ENCODE peak calls at places on chromosomes 16 and 17, in ten cellular contexts. L, J, D, M, K, C, Z, O, X and I are unnamed samples.

GRCh38 chr16:24776486-24777220 is 47.2 kb downstream of the TNRC6A start:
- DNase-seq in L (no peak), J (no peak), D (peak), M (peak), K (peak), C (no peak), Z (no peak), O (no peak), X (no peak), I (no peak)

GRCh38 chr16:81035975-81036750 is 521 bp downstream of the ATMIN start:
- DNase-seq in L (no peak), J (no peak), D (peak), M (no peak), K (peak), C (no peak), Z (no peak), O (peak), X (no peak), I (no peak)

GRCh38 chr16:83068686-83069085 is 441.9 kb downstream of the CDH13 start:
- DNase-seq in L (no peak), J (no peak), D (no peak), M (no peak), K (no peak), C (no peak), Z (no peak), O (no peak), X (no peak), I (no peak)

GRCh38 chr17:29376667-29377268 is 13.4 kb upstream of the TAOK1 start:
- DNase-seq in L (no peak), J (no peak), D (peak), M (no peak), K (no peak), C (no peak), Z (no peak), O (peak), X (no peak), I (no peak)

GRCh38 chr17:75635610-75636202 is 2.5 kb downstream of the SMIM5 start:
- DNase-seq in L (no peak), J (no peak), D (no peak), M (peak), K (peak), C (peak), Z (no peak), O (no peak), X (no peak), I (no peak)

GRCh38 chr17:30950669-30951399 is 20.0 kb upstream of the RNF135 start:
- DNase-seq in L (no peak), J (peak), D (peak), M (peak), K (peak), C (no peak), Z (no peak), O (peak), X (no peak), I (no peak)

GRCh38 chr17:47695664-47696376 is 1.9 kb downstream of the TBKBP1 start:
- DNase-seq in L (no peak), J (no peak), D (peak), M (no peak), K (no peak), C (peak), Z (no peak), O (no peak), X (no peak), I (peak)

GRCh38 chr17:32523017-32523680 is 36.4 kb downstream of the CDK5R1 start:
- DNase-seq in L (no peak), J (no peak), D (peak), M (no peak), K (no peak), C (no peak), Z (peak), O (no peak), X (no peak), I (peak)

GRCh38 chr17:75266315-75267145 is 4.5 kb downstream of the MIF4GD start:
- DNase-seq in L (no peak), J (no peak), D (no peak), M (no peak), K (no peak), C (no peak), Z (no peak), O (no peak), X (no peak), I (no peak)

GRCh38 chr16:24758986-24759385 is 29.5 kb downstream of the TNRC6A start:
- DNase-seq in L (no peak), J (no peak), D (no peak), M (no peak), K (no peak), C (no peak), Z (no peak), O (no peak), X (no peak), I (no peak)

GRCh38 chr16:82452002-82452741 is 174.6 kb upstream of the CDH13 start:
- DNase-seq in L (no peak), J (no peak), D (no peak), M (no peak), K (no peak), C (no peak), Z (no peak), O (no peak), X (no peak), I (no peak)

GRCh38 chr17:19237389-19238166 is 412 bp downstream of the EPN2 start:
- DNase-seq in L (no peak), J (peak), D (peak), M (no peak), K (peak), C (peak), Z (peak), O (peak), X (no peak), I (peak)
- TF ChIP-seq POLR2A in L (no peak), J (peak), D (no peak), M (peak), K (peak), C (peak), Z (peak), O (peak), X (no peak), I (peak)

GRCh38 chr16:3099732-3100499 is 822 bp upstream of the ZSCAN10 start:
- DNase-seq in L (peak), J (peak), D (peak), M (peak), K (peak), C (peak), Z (peak), O (peak), X (peak), I (peak)
- TF ChIP-seq CTCF in L (no peak), J (no peak), D (no peak), M (no peak), K (no peak), C (no peak), Z (no peak), O (no peak), X (no peak), I (no peak)

GRCh38 chr16:29790949-29791844 is 646 bp downstream of the KIF22 start:
- DNase-seq in L (no peak), J (no peak), D (no peak), M (no peak), K (no peak), C (no peak), Z (no peak), O (no peak), X (no peak), I (no peak)
- H3K27ac ChIP-seq in L (peak), J (no peak), D (peak), M (peak), K (peak), C (no peak), Z (peak), O (peak), X (peak), I (peak)

DNA sequence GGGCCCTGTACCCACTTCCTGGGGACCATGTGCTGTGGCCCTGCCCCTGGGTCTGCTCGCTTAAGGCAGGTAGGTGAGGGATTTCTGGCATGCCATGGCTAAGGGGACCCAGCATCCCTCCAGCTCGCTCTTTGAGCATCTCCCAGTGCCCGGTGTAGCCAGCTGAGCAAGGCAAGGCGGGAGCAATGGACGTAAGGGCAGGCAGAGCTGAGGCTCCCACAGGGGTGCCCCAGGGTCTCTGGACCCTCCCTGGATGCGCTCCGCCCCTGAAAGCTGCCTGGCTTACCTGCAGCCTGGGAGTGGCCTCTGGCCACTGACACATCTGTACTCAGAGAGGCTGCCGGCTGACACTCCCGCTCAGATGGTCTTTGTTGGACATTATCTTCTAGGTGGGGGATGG is 189.9 kb downstream of the IRF8 start:
- DNase-seq in L (no peak), J (no peak), D (peak), M (no peak), K (no peak), C (no peak), Z (peak), O (no peak), X (no peak), I (no peak)
- TF ChIP-seq POLR2A in L (no peak), J (no peak), D (no peak), M (no peak), K (no peak), C (no peak), Z (no peak), O (no peak), X (no peak), I (no peak)

GRCh38 chr16:68750243-68750642 is 13.2 kb downstream of the CDH1 start:
- DNase-seq in L (no peak), J (no peak), D (no peak), M (no peak), K (no peak), C (no peak), Z (no peak), O (no peak), X (no peak), I (no peak)

GRCh38 chr16:68751160-68751559 is 14.1 kb downstream of the CDH1 start:
- DNase-seq in L (no peak), J (no peak), D (no peak), M (no peak), K (no peak), C (no peak), Z (no peak), O (no peak), X (no peak), I (no peak)

GRCh38 chr16:68752602-68753001 is 15.5 kb downstream of the CDH1 start:
- DNase-seq in L (no peak), J (no peak), D (no peak), M (no peak), K (no peak), C (no peak), Z (no peak), O (peak), X (no peak), I (no peak)

GRCh38 chr16:68746951-68747350 is 9.9 kb downstream of the CDH1 start:
- DNase-seq in L (no peak), J (no peak), D (no peak), M (no peak), K (no peak), C (no peak), Z (no peak), O (no peak), X (no peak), I (no peak)

GRCh38 chr16:68749424-68749823 is 12.3 kb downstream of the CDH1 start:
- DNase-seq in L (no peak), J (no peak), D (no peak), M (no peak), K (peak), C (no peak), Z (no peak), O (peak), X (no peak), I (no peak)
- TF ChIP-seq CTCF in L (peak), J (no peak), D (no peak), M (no peak), K (peak), C (no peak), Z (no peak), O (peak), X (no peak), I (no peak)

GRCh38 chr17:44307387-44308186 is 814 bp upstream of the RUNDC3A start:
- DNase-seq in L (no peak), J (no peak), D (peak), M (no peak), K (no peak), C (peak), Z (no peak), O (peak), X (no peak), I (no peak)

GRCh38 chr17:44308320-44308818 is at the start of gene RUNDC3A:
- DNase-seq in L (no peak), J (peak), D (peak), M (peak), K (peak), C (peak), Z (no peak), O (peak), X (peak), I (peak)

GRCh38 chr17:44310188-44310587 is 1.8 kb downstream of the RUNDC3A start:
- DNase-seq in L (no peak), J (no peak), D (no peak), M (no peak), K (no peak), C (no peak), Z (no peak), O (no peak), X (no peak), I (no peak)

GRCh38 chr17:44309472-44309871 is 1.1 kb downstream of the RUNDC3A start:
- DNase-seq in L (no peak), J (no peak), D (no peak), M (no peak), K (no peak), C (no peak), Z (no peak), O (no peak), X (no peak), I (no peak)

DNA sequence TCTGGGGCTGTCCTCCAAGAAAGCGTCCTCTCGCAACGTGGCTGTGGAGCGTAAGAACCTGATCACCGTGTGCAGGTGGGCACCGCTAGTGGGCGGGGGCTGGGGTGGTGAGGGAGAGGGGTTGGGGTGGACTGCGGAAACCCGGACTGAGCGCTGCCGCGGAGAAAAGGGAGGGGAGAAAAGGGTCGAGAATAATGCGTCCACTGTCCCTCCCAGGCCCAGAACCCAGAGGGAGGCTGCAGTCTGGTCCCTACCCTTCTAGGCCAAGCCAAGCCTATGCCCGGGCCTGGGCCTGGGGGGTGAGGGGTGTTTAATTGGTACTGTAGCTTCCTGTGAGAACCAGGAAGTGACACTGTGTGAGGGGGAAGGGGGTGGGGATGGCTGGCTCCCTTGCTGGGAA is 464 bp downstream of the RUNDC3A start:
- DNase-seq in L (no peak), J (no peak), D (no peak), M (no peak), K (no peak), C (peak), Z (no peak), O (no peak), X (no peak), I (no peak)
- H3K27ac ChIP-seq in L (no peak), J (no peak), D (no peak), M (no peak), K (no peak), C (no peak), Z (no peak), O (no peak), X (no peak), I (no peak)

GRCh38 chr17:44005527-44005864 is 1.1 kb downstream of the NAGS start:
- DNase-seq in L (no peak), J (no peak), D (no peak), M (no peak), K (no peak), C (no peak), Z (no peak), O (no peak), X (no peak), I (no peak)

GRCh38 chr17:44007346-44008204 is 3.2 kb downstream of the NAGS start:
- DNase-seq in L (no peak), J (no peak), D (peak), M (no peak), K (peak), C (no peak), Z (no peak), O (no peak), X (no peak), I (no peak)

GRCh38 chr17:44008205-44008909 is 3.9 kb downstream of the NAGS start:
- DNase-seq in L (no peak), J (no peak), D (no peak), M (no peak), K (no peak), C (no peak), Z (no peak), O (no peak), X (no peak), I (no peak)

GRCh38 chr17:44005865-44006580 is 1.6 kb downstream of the NAGS start:
- DNase-seq in L (no peak), J (no peak), D (no peak), M (no peak), K (peak), C (peak), Z (no peak), O (peak), X (no peak), I (peak)

DNA sequence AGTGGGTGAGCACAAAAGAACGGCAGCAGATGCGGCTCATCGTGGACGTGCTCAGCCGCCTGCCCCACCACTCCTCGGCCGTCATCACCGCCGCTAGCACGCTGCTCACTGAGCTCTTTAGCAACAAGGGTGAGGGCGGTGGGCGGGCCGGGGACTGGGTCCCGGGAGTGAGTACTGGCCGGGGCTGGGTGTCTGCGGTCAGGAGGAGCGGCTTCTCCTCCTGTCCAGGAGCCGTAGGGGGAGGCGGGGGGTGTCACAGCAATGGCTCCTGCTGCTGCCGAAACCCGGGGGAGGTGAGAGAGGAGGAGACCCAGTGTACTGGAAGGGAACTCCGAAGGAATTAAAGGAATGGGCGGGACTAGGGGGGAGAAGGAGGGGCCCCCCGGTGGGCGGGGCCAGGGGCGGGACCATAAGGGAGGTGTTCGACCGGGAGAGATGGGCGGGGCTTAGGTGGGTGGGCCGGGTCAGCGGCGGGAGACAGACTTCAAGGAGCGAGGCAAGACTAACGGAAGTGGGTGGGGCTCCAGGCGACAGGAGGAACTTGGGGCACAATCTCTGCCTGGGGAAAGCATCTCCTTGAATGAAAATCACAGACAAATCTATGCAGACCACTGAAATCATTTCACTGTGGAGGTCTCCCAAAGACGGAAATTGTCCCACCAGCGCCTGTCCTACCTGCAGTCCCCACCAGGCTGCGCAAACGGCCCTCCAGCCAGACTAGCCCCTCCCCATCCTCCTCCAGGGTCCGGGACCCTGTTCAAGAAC is 2.3 kb downstream of the NAGS start:
- DNase-seq in L (peak), J (peak), D (peak), M (peak), K (peak), C (peak), Z (peak), O (peak), X (peak), I (peak)
- TF ChIP-seq POLR2A in L (no peak), J (peak), D (no peak), M (peak), K (peak), C (no peak), Z (no peak), O (peak), X (peak), I (peak)